ENCODE peak calls at places on chromosomes 16 and 17, in six cellular contexts. T is SHP77, E is NCI-H1417, Q is progenitor cell of endocrine pancreas, U is fibroblast of lung, L is epithelial cell of esophagus. N is an unnamed sample.

GRCh38 chr16:50153648-50154368 is 702 bp downstream of the TENT4B start:
- DNase-seq in U (peak; percentile 6), L (peak; percentile 29), E (no peak), Q (peak; percentile 28), T (no peak), N (peak; percentile 69)

GRCh38 chr17:4786111-4786491 is at the start of gene VMO1:
- DNase-seq in L (peak; percentile 18), E (no peak), U (no peak), T (no peak), Q (no peak), N (peak; percentile 55)

GRCh38 chr16:88809068-88809675 is 2.6 kb downstream of the APRT start:
- DNase-seq in Q (no peak), L (no peak), E (no peak), T (no peak), U (no peak), N (no peak)

GRCh38 chr17:35742896-35743477 is 10.1 kb downstream of the GAS2L2 start:
- DNase-seq in E (no peak), L (no peak), Q (no peak), T (no peak), U (no peak), N (no peak)

GRCh38 chr16:17775061-17775460 is 304.3 kb upstream of the XYLT1 start:
- DNase-seq in Q (no peak), T (no peak), L (no peak), E (no peak), U (peak; percentile 41), N (no peak)

GRCh38 chr17:73511716-73512115 is 132.5 kb downstream of the SDK2 start:
- DNase-seq in U (no peak), E (no peak), L (no peak), T (no peak), Q (no peak), N (no peak)

GRCh38 chr16:82432261-82432660 is 194.5 kb upstream of the CDH13 start:
- DNase-seq in Q (no peak), L (peak; percentile 9), U (peak; percentile 21), E (no peak), T (no peak), N (no peak)

GRCh38 chr17:44137891-44138709 is 3.6 kb upstream of the HROB start:
- DNase-seq in L (peak; percentile 99), E (peak; percentile 9), T (peak; percentile 91), U (peak; percentile 99), Q (peak; percentile 57), N (peak; percentile 51)

GRCh38 chr16:75193730-75194444 is 13.1 kb downstream of the CTRB2 start:
- DNase-seq in T (no peak), U (no peak), E (no peak), Q (no peak), L (no peak), N (no peak)

GRCh38 chr16:74607967-74608356 is 1.0 kb upstream of the GLG1 start:
- DNase-seq in T (peak; percentile 68), E (peak; percentile 31), Q (no peak), U (no peak), L (no peak), N (no peak)

GRCh38 chr17:7982171-7982570 is 20.2 kb upstream of the GUCY2D start:
- DNase-seq in U (peak; percentile 81), L (peak; percentile 86), E (no peak), T (no peak), Q (no peak), N (no peak)

GRCh38 chr17:5592382-5592781 is 8.1 kb upstream of the NLRP1 start:
- DNase-seq in U (peak; percentile 27), E (peak; percentile 79), T (peak; percentile 61), L (peak; percentile 61), Q (no peak), N (no peak)

GRCh38 chr17:44867841-44868240 is 20.2 kb downstream of the HIGD1B start:
- DNase-seq in Q (no peak), U (no peak), L (no peak), E (no peak), T (no peak), N (no peak)

GRCh38 chr17:57375770-57376181 is 119.5 kb downstream of the MSI2 start:
- DNase-seq in T (no peak), E (no peak), L (peak; percentile 89), U (peak; percentile 69), Q (no peak), N (no peak)

GRCh38 chr16:31355701-31356100 is 725 bp downstream of the ITGAX start:
- DNase-seq in L (no peak), U (no peak), T (no peak), E (no peak), Q (no peak), N (no peak)

N was measured in mucosa of descending colon.